ENCODE peak calls at places on chromosomes 16 and 17, in five cellular contexts. A is C1 segment of cervical spinal cord, P is SJCRH30, V is H54, S is AML-193. O is an unnamed sample.

GRCh38 chr16:59168715-59169114 is 434.6 kb upstream of the GOT2 start:
- DNase-seq in A (no peak), S (no peak), V (no peak), P (peak), O (no peak)

GRCh38 chr16:4021070-4021779 is 95.0 kb downstream of the ADCY9 start:
- DNase-seq in A (no peak), P (no peak), S (no peak), V (no peak), O (no peak)

GRCh38 chr17:78559749-78560368 is 17.3 kb downstream of the DNAH17 start:
- DNase-seq in P (no peak), A (no peak), S (no peak), V (no peak), O (no peak)

GRCh38 chr17:4499431-4500187 is 928 bp downstream of the SPNS2 start:
- DNase-seq in V (no peak), P (no peak), S (no peak), A (no peak), O (no peak)

GRCh38 chr16:15811778-15812750 is 44.8 kb downstream of the MYH11 start:
- DNase-seq in A (no peak), V (no peak), S (no peak), P (peak), O (no peak)

GRCh38 chr17:16923097-16923903 is 48.6 kb downstream of the TNFRSF13B start:
- DNase-seq in V (no peak), A (no peak), P (no peak), S (no peak), O (no peak)

GRCh38 chr17:39800540-39800939 is 62.8 kb downstream of the GRB7 start:
- DNase-seq in A (no peak), S (no peak), P (no peak), V (no peak), O (no peak)

GRCh38 chr16:30185141-30185682 is 1.8 kb downstream of the CORO1A start:
- DNase-seq in P (no peak), S (peak), A (no peak), V (no peak), O (no peak)

GRCh38 chr17:53462393-53462811 is 360.3 kb upstream of the KIF2B start:
- DNase-seq in V (no peak), A (no peak), P (no peak), S (no peak), O (no peak)

GRCh38 chr17:47368262-47368661 is 44.5 kb downstream of the EFCAB13 start:
- DNase-seq in V (no peak), P (peak), S (no peak), A (no peak), O (no peak)

GRCh38 chr16:70740919-70741778 is 55.3 kb upstream of the MTSS2 start:
- DNase-seq in P (no peak), V (no peak), A (no peak), S (no peak), O (no peak)

GRCh38 chr17:68450391-68450790 is 6.9 kb downstream of the WIPI1 start:
- DNase-seq in V (no peak), A (no peak), S (no peak), P (no peak), O (no peak)

GRCh38 chr17:3905017-3905486 is 11.2 kb downstream of the P2RX1 start:
- DNase-seq in V (no peak), S (no peak), A (no peak), P (no peak), O (no peak)

GRCh38 chr17:61467416-61468262 is 15.4 kb downstream of the TBX4 start:
- DNase-seq in A (peak), P (peak), S (peak), V (peak), O (no peak)

GRCh38 chr16:8887438-8887765 is 5.3 kb downstream of the LITAFD start:
- DNase-seq in V (no peak), A (no peak), S (no peak), P (no peak), O (no peak)

GRCh38 chr16:10971560-10971961 is 27.2 kb downstream of the CLEC16A start:
- DNase-seq in S (peak), A (peak), V (no peak), P (peak), O (no peak)

GRCh38 chr16:30078744-30079143 is 3.0 kb downstream of the PPP4C start:
- DNase-seq in S (no peak), A (no peak), V (no peak), P (no peak), O (no peak)

GRCh38 chr17:4710693-4711634 is 532 bp downstream of the ARRB2 start:
- DNase-seq in P (no peak), S (peak), A (peak), V (no peak), O (no peak)

GRCh38 chr16:9256196-9256595 is 164.8 kb downstream of the HAPSTR1 start:
- DNase-seq in P (peak), S (peak), V (peak), A (no peak), O (no peak)

GRCh38 chr16:71893888-71894228 is 1.5 kb upstream of the IST1 start:
- DNase-seq in A (no peak), S (no peak), V (no peak), P (no peak), O (no peak)

GRCh38 chr17:15112881-15113617 is 152.1 kb downstream of the PMP22 start:
- DNase-seq in V (no peak), A (no peak), S (no peak), P (peak), O (no peak)

GRCh38 chr17:49741692-49742076 is 22.2 kb downstream of the FAM117A start:
- DNase-seq in S (no peak), P (no peak), V (no peak), A (peak), O (no peak)

GRCh38 chr16:74807052-74807646 is 32.5 kb upstream of the FA2H start:
- DNase-seq in S (no peak), A (no peak), V (no peak), P (no peak), O (no peak)

GRCh38 chr16:66578596-66579531 is at the start of gene CMTM2:
- DNase-seq in V (no peak), P (peak), A (no peak), S (no peak), O (no peak)

GRCh38 chr16:29310852-29311314 is 95.6 kb downstream of the NPIPB11 start:
- DNase-seq in A (peak), V (no peak), P (no peak), S (no peak), O (no peak)

GRCh38 chr17:56602292-56603130 is 9.0 kb downstream of the NOG start:
- DNase-seq in P (peak), S (no peak), V (no peak), A (no peak), O (no peak)

GRCh38 chr17:50596191-50597037 is 35.9 kb downstream of the CACNA1G start:
- DNase-seq in A (no peak), V (no peak), S (no peak), P (no peak), O (no peak)

GRCh38 chr16:24577167-24577566 is 37.8 kb downstream of the RBBP6 start:
- DNase-seq in S (no peak), V (no peak), P (no peak), A (no peak), O (no peak)

GRCh38 chr17:57016764-57017116 is 38.8 kb downstream of the SCPEP1 start:
- DNase-seq in S (no peak), A (no peak), P (no peak), V (peak), O (no peak)

GRCh38 chr17:71437176-71437575 is 683.6 kb upstream of the SOX9 start:
- DNase-seq in A (no peak), V (no peak), P (no peak), S (no peak), O (no peak)

GRCh38 chr17:76946772-76947135 is 78.5 kb downstream of the MGAT5B start:
- DNase-seq in P (no peak), V (no peak), S (no peak), A (no peak), O (no peak)

GRCh38 chr17:75428775-75429469 is 23.4 kb upstream of the GRB2 start:
- DNase-seq in V (peak), P (no peak), A (no peak), S (no peak), O (no peak)

GRCh38 chr17:79414063-79414462 is 196.8 kb downstream of the RBFOX3 start:
- DNase-seq in P (no peak), V (no peak), A (peak), S (no peak), O (no peak)

GRCh38 chr16:9713151-9713550 is 469.1 kb downstream of the GRIN2A start:
- DNase-seq in P (no peak), S (no peak), V (no peak), A (no peak), O (no peak)